ENCODE peak calls at places on chromosomes 3 and 15, in seven cellular contexts. One of them, this sample, is unnamed.

GRCh38 chr3:49020335-49021212 is 1.3 kb upstream of the NDUFAF3 start:
- DNase-seq in body of pancreas: peak
- DNase-seq in naive thymus-derived CD4-positive, alpha-beta T cell: no peak
- DNase-seq in transverse colon: peak
- DNase-seq in CD8-positive, alpha-beta memory T cell: no peak
- DNase-seq in trophoblast cell: peak
- DNase-seq in K562: peak
- DNase-seq in this sample: peak

GRCh38 chr15:51759557-51760070 is 8.2 kb downstream of the TMOD2 start:
- DNase-seq in body of pancreas: peak
- DNase-seq in naive thymus-derived CD4-positive, alpha-beta T cell: no peak
- DNase-seq in transverse colon: peak
- DNase-seq in CD8-positive, alpha-beta memory T cell: no peak
- DNase-seq in trophoblast cell: no peak
- DNase-seq in K562: no peak
- DNase-seq in this sample: peak

GRCh38 chr3:103085465-103085864 is 650.6 kb downstream of the ZPLD1 start:
- DNase-seq in body of pancreas: peak
- DNase-seq in naive thymus-derived CD4-positive, alpha-beta T cell: no peak
- DNase-seq in transverse colon: no peak
- DNase-seq in CD8-positive, alpha-beta memory T cell: no peak
- DNase-seq in trophoblast cell: no peak
- DNase-seq in K562: no peak
- DNase-seq in this sample: no peak

GRCh38 chr3:52461874-52462273 is 6.5 kb downstream of the NISCH start:
- DNase-seq in body of pancreas: no peak
- DNase-seq in naive thymus-derived CD4-positive, alpha-beta T cell: no peak
- DNase-seq in transverse colon: no peak
- DNase-seq in CD8-positive, alpha-beta memory T cell: no peak
- DNase-seq in trophoblast cell: no peak
- DNase-seq in K562: no peak
- DNase-seq in this sample: no peak

GRCh38 chr3:87488725-87489124 is 212.3 kb upstream of the POU1F1 start:
- DNase-seq in body of pancreas: no peak
- DNase-seq in naive thymus-derived CD4-positive, alpha-beta T cell: no peak
- DNase-seq in transverse colon: no peak
- DNase-seq in CD8-positive, alpha-beta memory T cell: no peak
- DNase-seq in trophoblast cell: no peak
- DNase-seq in K562: no peak
- DNase-seq in this sample: no peak

GRCh38 chr3:100650651-100651611 is 41.5 kb downstream of the ADGRG7 start:
- DNase-seq in body of pancreas: no peak
- DNase-seq in naive thymus-derived CD4-positive, alpha-beta T cell: no peak
- DNase-seq in transverse colon: no peak
- DNase-seq in CD8-positive, alpha-beta memory T cell: peak
- DNase-seq in trophoblast cell: no peak
- DNase-seq in K562: no peak
- DNase-seq in this sample: no peak

GRCh38 chr15:64157599-64158125 is 5.2 kb downstream of the PPIB start:
- DNase-seq in body of pancreas: no peak
- DNase-seq in naive thymus-derived CD4-positive, alpha-beta T cell: no peak
- DNase-seq in transverse colon: no peak
- DNase-seq in CD8-positive, alpha-beta memory T cell: no peak
- DNase-seq in trophoblast cell: no peak
- DNase-seq in K562: no peak
- DNase-seq in this sample: no peak

GRCh38 chr3:191424871-191425270 is 36.1 kb upstream of the PYDC2 start:
- DNase-seq in body of pancreas: no peak
- DNase-seq in naive thymus-derived CD4-positive, alpha-beta T cell: no peak
- DNase-seq in transverse colon: no peak
- DNase-seq in CD8-positive, alpha-beta memory T cell: no peak
- DNase-seq in trophoblast cell: no peak
- DNase-seq in K562: no peak
- DNase-seq in this sample: no peak

GRCh38 chr3:129855454-129856419 is 37.8 kb downstream of the TMCC1 start:
- DNase-seq in body of pancreas: no peak
- DNase-seq in naive thymus-derived CD4-positive, alpha-beta T cell: no peak
- DNase-seq in transverse colon: no peak
- DNase-seq in CD8-positive, alpha-beta memory T cell: no peak
- DNase-seq in trophoblast cell: no peak
- DNase-seq in K562: no peak
- DNase-seq in this sample: peak

GRCh38 chr15:63560741-63561448 is 36.3 kb upstream of the FBXL22 start:
- DNase-seq in body of pancreas: no peak
- DNase-seq in naive thymus-derived CD4-positive, alpha-beta T cell: no peak
- DNase-seq in transverse colon: no peak
- DNase-seq in CD8-positive, alpha-beta memory T cell: no peak
- DNase-seq in trophoblast cell: peak
- DNase-seq in K562: no peak
- DNase-seq in this sample: no peak

GRCh38 chr3:125220681-125221429 is 8.3 kb upstream of the SLC12A8 start:
- DNase-seq in body of pancreas: no peak
- DNase-seq in naive thymus-derived CD4-positive, alpha-beta T cell: no peak
- DNase-seq in transverse colon: no peak
- DNase-seq in CD8-positive, alpha-beta memory T cell: no peak
- DNase-seq in trophoblast cell: peak
- DNase-seq in K562: no peak
- DNase-seq in this sample: no peak

GRCh38 chr15:82045892-82046667 is at the start of gene MEX3B:
- DNase-seq in body of pancreas: peak
- DNase-seq in naive thymus-derived CD4-positive, alpha-beta T cell: peak
- DNase-seq in transverse colon: peak
- DNase-seq in CD8-positive, alpha-beta memory T cell: peak
- DNase-seq in trophoblast cell: peak
- DNase-seq in K562: peak
- DNase-seq in this sample: peak

GRCh38 chr15:20351448-20351961 is 190.1 kb downstream of the GOLGA6L6 start:
- DNase-seq in body of pancreas: no peak
- DNase-seq in naive thymus-derived CD4-positive, alpha-beta T cell: no peak
- DNase-seq in transverse colon: no peak
- DNase-seq in CD8-positive, alpha-beta memory T cell: no peak
- DNase-seq in trophoblast cell: no peak
- DNase-seq in K562: no peak
- DNase-seq in this sample: no peak

GRCh38 chr3:86830566-86830965 is 160.4 kb downstream of the VGLL3 start:
- DNase-seq in body of pancreas: no peak
- DNase-seq in naive thymus-derived CD4-positive, alpha-beta T cell: no peak
- DNase-seq in transverse colon: no peak
- DNase-seq in CD8-positive, alpha-beta memory T cell: no peak
- DNase-seq in trophoblast cell: no peak
- DNase-seq in K562: no peak
- DNase-seq in this sample: no peak

GRCh38 chr15:61755461-61755860 is 304.8 kb downstream of the VPS13C start:
- DNase-seq in body of pancreas: no peak
- DNase-seq in naive thymus-derived CD4-positive, alpha-beta T cell: no peak
- DNase-seq in transverse colon: no peak
- DNase-seq in CD8-positive, alpha-beta memory T cell: no peak
- DNase-seq in trophoblast cell: no peak
- DNase-seq in K562: no peak
- DNase-seq in this sample: no peak

DNA sequence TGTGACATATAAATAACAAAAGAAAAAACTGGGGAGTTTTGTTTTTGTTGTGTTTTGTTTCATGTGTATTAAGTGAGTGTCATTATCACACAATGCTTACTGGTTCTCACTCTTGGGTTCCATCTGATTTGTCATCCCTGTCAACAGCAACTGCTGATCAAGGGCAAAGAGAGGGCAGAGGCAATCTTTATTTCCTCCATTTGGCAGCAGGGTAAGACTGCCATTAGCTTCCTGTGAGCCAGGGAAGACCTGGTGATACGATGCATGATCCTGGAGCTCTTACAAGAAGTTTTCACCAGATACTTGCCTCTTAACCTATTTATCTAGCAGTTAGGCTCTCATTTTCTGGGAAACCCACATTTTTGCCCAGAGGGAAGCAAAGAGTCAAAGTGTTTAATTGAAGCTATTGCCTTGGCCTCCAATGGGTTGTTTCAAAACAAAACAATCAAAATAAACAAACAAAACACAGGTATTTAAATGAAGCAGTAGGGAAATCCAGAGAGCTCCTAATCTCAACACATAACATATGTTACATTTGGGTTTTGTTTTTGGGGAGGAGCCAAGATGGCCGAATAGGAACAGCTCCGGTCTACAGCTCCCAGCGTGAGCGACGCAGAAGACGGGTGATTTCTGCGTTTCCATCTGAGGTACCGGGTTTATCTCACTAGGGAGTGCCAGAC is 529.8 kb downstream of the MAGI1 start:
- DNase-seq in body of pancreas: no peak
- DNase-seq in naive thymus-derived CD4-positive, alpha-beta T cell: no peak
- DNase-seq in transverse colon: no peak
- DNase-seq in CD8-positive, alpha-beta memory T cell: no peak
- DNase-seq in trophoblast cell: no peak
- DNase-seq in K562: no peak
- DNase-seq in this sample: no peak
- H3K27ac ChIP-seq in body of pancreas: no peak
- H3K27ac ChIP-seq in naive thymus-derived CD4-positive, alpha-beta T cell: no peak
- H3K27ac ChIP-seq in transverse colon: no peak
- H3K27ac ChIP-seq in CD8-positive, alpha-beta memory T cell: no peak
- H3K27ac ChIP-seq in trophoblast cell: no peak
- H3K27ac ChIP-seq in K562: peak
- H3K27ac ChIP-seq in this sample: no peak

DNA sequence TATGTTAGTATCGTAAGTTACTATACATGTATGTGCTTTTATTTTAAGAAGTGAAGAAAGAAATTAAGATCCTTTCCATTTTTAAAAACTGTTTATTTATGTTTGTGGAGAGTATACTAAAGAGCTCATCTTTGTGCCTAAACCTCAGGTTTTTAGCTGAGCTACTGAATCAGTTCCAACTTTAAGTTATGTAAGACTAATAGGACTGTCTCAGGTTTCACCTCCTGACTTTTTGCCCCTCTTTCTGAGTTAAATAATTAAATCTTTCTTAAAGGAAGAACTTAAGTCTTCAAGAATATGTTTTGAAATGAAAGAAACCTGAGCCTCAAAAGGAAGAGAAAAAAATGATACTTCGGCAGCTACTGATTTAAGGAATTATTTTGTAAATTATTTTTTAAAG is 2.6 kb downstream of the SLMAP start:
- DNase-seq in body of pancreas: no peak
- DNase-seq in naive thymus-derived CD4-positive, alpha-beta T cell: no peak
- DNase-seq in transverse colon: no peak
- DNase-seq in CD8-positive, alpha-beta memory T cell: no peak
- DNase-seq in trophoblast cell: no peak
- DNase-seq in K562: no peak
- DNase-seq in this sample: no peak
- H3K4me3 ChIP-seq in body of pancreas: no peak
- H3K4me3 ChIP-seq in naive thymus-derived CD4-positive, alpha-beta T cell: peak
- H3K4me3 ChIP-seq in transverse colon: no peak
- H3K4me3 ChIP-seq in CD8-positive, alpha-beta memory T cell: no peak
- H3K4me3 ChIP-seq in trophoblast cell: no peak
- H3K4me3 ChIP-seq in K562: peak
- H3K4me3 ChIP-seq in this sample: peak

GRCh38 chr3:159855599-159856495 is 132.8 kb upstream of the IL12A start:
- DNase-seq in body of pancreas: no peak
- DNase-seq in naive thymus-derived CD4-positive, alpha-beta T cell: no peak
- DNase-seq in transverse colon: no peak
- DNase-seq in CD8-positive, alpha-beta memory T cell: no peak
- DNase-seq in trophoblast cell: no peak
- DNase-seq in K562: no peak
- DNase-seq in this sample: no peak

GRCh38 chr3:159852256-159852655 is 136.4 kb upstream of the IL12A start:
- DNase-seq in body of pancreas: no peak
- DNase-seq in naive thymus-derived CD4-positive, alpha-beta T cell: no peak
- DNase-seq in transverse colon: no peak
- DNase-seq in CD8-positive, alpha-beta memory T cell: no peak
- DNase-seq in trophoblast cell: no peak
- DNase-seq in K562: no peak
- DNase-seq in this sample: no peak

GRCh38 chr3:159852821-159853505 is 135.7 kb upstream of the IL12A start:
- DNase-seq in body of pancreas: no peak
- DNase-seq in naive thymus-derived CD4-positive, alpha-beta T cell: no peak
- DNase-seq in transverse colon: no peak
- DNase-seq in CD8-positive, alpha-beta memory T cell: no peak
- DNase-seq in trophoblast cell: no peak
- DNase-seq in K562: no peak
- DNase-seq in this sample: peak

GRCh38 chr3:159854500-159855124 is 134.0 kb upstream of the IL12A start:
- DNase-seq in body of pancreas: no peak
- DNase-seq in naive thymus-derived CD4-positive, alpha-beta T cell: no peak
- DNase-seq in transverse colon: no peak
- DNase-seq in CD8-positive, alpha-beta memory T cell: no peak
- DNase-seq in trophoblast cell: peak
- DNase-seq in K562: no peak
- DNase-seq in this sample: no peak

DNA sequence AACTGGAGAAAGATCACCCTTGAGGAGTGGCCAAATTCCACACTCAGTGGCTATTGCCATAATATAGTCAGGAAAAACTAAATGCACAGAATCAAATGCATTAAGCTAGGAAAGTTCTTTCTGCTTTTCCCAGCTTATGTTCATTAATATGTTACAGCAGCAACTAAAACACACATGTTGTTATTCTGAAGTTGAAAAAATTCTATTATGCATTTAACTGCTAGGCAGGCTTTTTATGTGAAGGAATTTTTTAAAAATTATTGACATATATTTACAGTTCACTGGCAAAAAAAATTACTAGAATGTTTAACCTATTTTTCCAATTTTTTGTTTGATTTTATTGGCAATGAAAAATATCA is 135.2 kb upstream of the IL12A start:
- DNase-seq in body of pancreas: no peak
- DNase-seq in naive thymus-derived CD4-positive, alpha-beta T cell: no peak
- DNase-seq in transverse colon: no peak
- DNase-seq in CD8-positive, alpha-beta memory T cell: no peak
- DNase-seq in trophoblast cell: no peak
- DNase-seq in K562: no peak
- DNase-seq in this sample: no peak
- H3K27ac ChIP-seq in body of pancreas: no peak
- H3K27ac ChIP-seq in naive thymus-derived CD4-positive, alpha-beta T cell: no peak
- H3K27ac ChIP-seq in transverse colon: peak
- H3K27ac ChIP-seq in CD8-positive, alpha-beta memory T cell: no peak
- H3K27ac ChIP-seq in trophoblast cell: peak
- H3K27ac ChIP-seq in K562: no peak
- H3K27ac ChIP-seq in this sample: peak

DNA sequence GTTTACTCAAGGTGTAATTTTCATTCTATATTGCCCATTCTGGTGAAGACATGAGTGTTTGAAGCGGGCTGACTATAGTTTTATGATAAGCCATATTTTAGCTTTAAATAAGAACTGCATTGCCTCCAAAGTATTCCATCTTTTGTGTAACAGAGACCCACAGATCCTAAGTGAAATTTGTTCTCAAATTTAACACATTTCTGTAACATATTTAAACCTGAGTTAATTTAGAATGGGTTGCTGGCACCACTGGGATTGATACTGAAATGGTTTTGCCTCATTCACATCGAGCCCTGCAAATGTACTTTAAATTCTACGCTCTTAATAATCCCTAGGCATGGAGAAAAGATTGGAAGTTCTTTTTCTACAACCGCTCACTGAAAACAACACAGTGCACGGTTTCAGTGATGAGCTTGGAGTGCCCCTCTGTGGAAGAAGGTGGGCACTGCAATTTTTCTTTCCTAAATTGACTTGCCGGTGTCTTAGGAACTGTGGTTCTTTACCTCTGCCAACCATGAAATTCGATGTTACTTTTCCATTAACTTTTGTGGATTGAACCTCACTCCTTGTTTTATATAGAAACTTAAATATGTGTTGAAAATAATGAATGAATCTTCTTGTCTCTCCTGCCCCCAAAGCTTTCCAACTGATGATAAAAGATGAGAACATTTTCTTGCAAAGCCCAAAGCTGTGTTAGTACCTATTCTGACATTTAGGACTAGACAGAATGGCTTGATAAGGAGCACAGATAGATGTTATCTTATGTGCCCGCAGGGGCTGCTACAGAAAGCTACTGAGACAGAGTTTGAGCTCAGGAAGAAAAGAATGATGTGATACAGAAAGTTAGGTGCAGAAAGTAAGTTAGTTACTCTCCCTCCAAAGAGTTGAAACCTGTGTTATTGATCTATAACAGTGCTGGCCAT is 109.7 kb upstream of the ATP11B start:
- DNase-seq in body of pancreas: peak
- DNase-seq in naive thymus-derived CD4-positive, alpha-beta T cell: peak
- DNase-seq in transverse colon: peak
- DNase-seq in CD8-positive, alpha-beta memory T cell: peak
- DNase-seq in trophoblast cell: peak
- DNase-seq in K562: peak
- DNase-seq in this sample: peak
- H3K4me3 ChIP-seq in body of pancreas: no peak
- H3K4me3 ChIP-seq in naive thymus-derived CD4-positive, alpha-beta T cell: peak
- H3K4me3 ChIP-seq in transverse colon: no peak
- H3K4me3 ChIP-seq in CD8-positive, alpha-beta memory T cell: no peak
- H3K4me3 ChIP-seq in trophoblast cell: no peak
- H3K4me3 ChIP-seq in K562: no peak
- H3K4me3 ChIP-seq in this sample: no peak

This sample was measured in thyroid gland.